ENCODE peak calls at places on chromosomes 6 and 20, in eight cellular contexts. P is endothelial cell of umbilical vein, K is GM12878, E is skeletal muscle cell, C is fibroblast of mammary gland, I is heart right ventricle, V is heart left ventricle, J is vagina. G is an unnamed sample.

GRCh38 chr6:160992323-160993314 is 1.1 kb downstream of the MAP3K4 start:
- DNase-seq in P (peak; percentile 78), K (no peak), E (peak; percentile 31), C (peak; percentile 82), I (no peak), V (no peak), J (no peak), G (no peak)

GRCh38 chr6:32255212-32256153 is 31.6 kb upstream of the NOTCH4 start:
- DNase-seq in P (peak; percentile 91), K (no peak), E (peak; percentile 62), C (peak; percentile 93), I (peak; percentile 71), V (peak; percentile 66), J (no peak), G (no peak)

GRCh38 chr6:81696505-81696904 is 56.0 kb downstream of the TENT5A start:
- DNase-seq in P (peak; percentile 39), K (no peak), E (no peak), C (no peak), I (no peak), V (no peak), J (no peak), G (no peak)

GRCh38 chr6:74170118-74170517 is 474.1 kb downstream of the CD109 start:
- DNase-seq in P (no peak), K (no peak), E (peak; percentile 25), C (peak; percentile 20), I (no peak), V (no peak), J (no peak), G (no peak)

GRCh38 chr6:8499540-8499939 is 64.2 kb upstream of the SLC35B3 start:
- DNase-seq in P (no peak), K (no peak), E (no peak), C (no peak), I (no peak), V (no peak), J (no peak), G (no peak)

GRCh38 chr20:63055575-63056235 is 48.9 kb upstream of the BHLHE23 start:
- DNase-seq in P (no peak), K (no peak), E (no peak), C (no peak), I (peak; percentile 7), V (no peak), J (no peak), G (no peak)

GRCh38 chr6:129030231-129030630 is 147.3 kb downstream of the LAMA2 start:
- DNase-seq in P (no peak), K (no peak), E (no peak), C (peak; percentile 67), I (no peak), V (no peak), J (no peak), G (no peak)

GRCh38 chr6:131787079-131787478 is 20.7 kb upstream of the ENPP1 start:
- DNase-seq in P (no peak), K (no peak), E (no peak), C (peak; percentile 59), I (no peak), V (no peak), J (no peak), G (no peak)

GRCh38 chr6:126640356-126640755 is 300.4 kb downstream of the CENPW start:
- DNase-seq in P (no peak), K (no peak), E (no peak), C (no peak), I (no peak), V (no peak), J (no peak), G (no peak)

GRCh38 chr6:150745896-150746295 is 119.6 kb upstream of the MTHFD1L start:
- DNase-seq in P (no peak), K (no peak), E (no peak), C (no peak), I (peak; percentile 32), V (peak; percentile 83), J (no peak), G (no peak)

GRCh38 chr20:26208296-26209091 is 511.8 kb upstream of the ZNF337 start:
- DNase-seq in P (no peak), K (no peak), E (no peak), C (no peak), I (peak; percentile 13), V (peak; percentile 12), J (no peak), G (no peak)

GRCh38 chr20:49283176-49283702 is 5.4 kb upstream of the ZNFX1 start:
- DNase-seq in P (no peak), K (no peak), E (no peak), C (no peak), I (no peak), V (no peak), J (no peak), G (no peak)
- H3K4me3 ChIP-seq in P (peak overlapping the region; percentile 95), K (peak overlapping the region; percentile 95), E (peak overlapping the region; percentile 8), C (peak overlapping the region; percentile 100), I (no peak overlapping the region), V (no peak overlapping the region), J (no peak overlapping the region), G (no peak overlapping the region)

GRCh38 chr6:15276036-15276435 is 30.2 kb downstream of the JARID2 start:
- DNase-seq in P (no peak), K (no peak), E (no peak), C (no peak), I (no peak), V (no peak), J (no peak), G (no peak)
- H3K4me3 ChIP-seq in P (no peak overlapping the region), K (no peak overlapping the region), E (no peak overlapping the region), C (no peak overlapping the region), I (no peak overlapping the region), V (no peak overlapping the region), J (no peak overlapping the region), G (no peak overlapping the region)

GRCh38 chr6:170281331-170282292 is 9.3 kb downstream of the DLL1 start:
- DNase-seq in P (no peak), K (no peak), E (no peak), C (no peak), I (peak; percentile 9), V (no peak), J (no peak), G (no peak)

GRCh38 chr6:170280689-170281045 is 10.2 kb downstream of the DLL1 start:
- DNase-seq in P (no peak), K (no peak), E (no peak), C (no peak), I (no peak), V (no peak), J (no peak), G (no peak)

GRCh38 chr6:170279426-170279825 is 11.5 kb downstream of the DLL1 start:
- DNase-seq in P (no peak), K (no peak), E (no peak), C (no peak), I (no peak), V (no peak), J (no peak), G (no peak)

GRCh38 chr6:170278743-170279094 is 12.2 kb downstream of the DLL1 start:
- DNase-seq in P (no peak), K (no peak), E (no peak), C (no peak), I (no peak), V (no peak), J (no peak), G (no peak)

GRCh38 chr6:170279977-170280688 is 10.7 kb downstream of the DLL1 start:
- DNase-seq in P (peak; percentile 17), K (no peak), E (no peak), C (peak; percentile 60), I (peak; percentile 70), V (no peak), J (no peak), G (no peak)
- H3K4me3 ChIP-seq in P (no peak overlapping the region), K (no peak overlapping the region), E (peak overlapping the region; percentile 32), C (peak overlapping the region; percentile 43), I (peak overlapping the region; percentile 6), V (peak overlapping the region; percentile 51), J (peak overlapping the region; percentile 25), G (peak overlapping the region; percentile 57)

GRCh38 chr20:48942730-48943129 is 21.2 kb downstream of the ARFGEF2 start:
- DNase-seq in P (no peak), K (no peak), E (no peak), C (no peak), I (no peak), V (no peak), J (no peak), G (no peak)

GRCh38 chr20:48941467-48941866 is 20.0 kb downstream of the ARFGEF2 start:
- DNase-seq in P (no peak), K (no peak), E (no peak), C (no peak), I (no peak), V (no peak), J (no peak), G (no peak)

GRCh38 chr20:48937674-48938073 is 16.2 kb downstream of the ARFGEF2 start:
- DNase-seq in P (no peak), K (no peak), E (no peak), C (no peak), I (no peak), V (no peak), J (no peak), G (no peak)

GRCh38 chr20:48940170-48940569 is 18.7 kb downstream of the ARFGEF2 start:
- DNase-seq in P (no peak), K (no peak), E (no peak), C (no peak), I (no peak), V (no peak), J (no peak), G (no peak)

DNA sequence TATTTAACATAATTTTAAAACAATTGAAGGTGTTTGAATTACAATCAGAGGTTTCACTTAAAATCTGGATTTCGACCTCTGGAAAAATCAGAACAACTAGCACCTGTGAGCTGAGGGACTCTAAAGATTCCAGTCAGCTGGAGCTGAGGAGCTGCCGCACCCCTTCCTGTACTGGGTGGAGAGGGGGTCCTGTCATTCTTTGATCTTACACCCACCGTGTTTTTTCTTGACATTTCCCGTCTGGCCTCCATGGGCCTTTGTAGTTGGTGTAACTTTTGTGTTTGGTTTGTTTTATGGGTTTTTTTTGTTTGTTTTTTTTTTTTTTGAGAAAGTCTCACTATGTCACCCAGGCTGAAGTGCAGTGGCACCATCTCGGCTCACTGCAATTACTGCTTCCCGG is 17.2 kb downstream of the ARFGEF2 start:
- DNase-seq in P (no peak), K (no peak), E (no peak), C (no peak), I (no peak), V (no peak), J (no peak), G (no peak)
- H3K4me3 ChIP-seq in P (no peak overlapping the region), K (no peak overlapping the region), E (no peak overlapping the region), C (no peak overlapping the region), I (no peak overlapping the region), V (no peak overlapping the region), J (no peak overlapping the region), G (no peak overlapping the region)

DNA sequence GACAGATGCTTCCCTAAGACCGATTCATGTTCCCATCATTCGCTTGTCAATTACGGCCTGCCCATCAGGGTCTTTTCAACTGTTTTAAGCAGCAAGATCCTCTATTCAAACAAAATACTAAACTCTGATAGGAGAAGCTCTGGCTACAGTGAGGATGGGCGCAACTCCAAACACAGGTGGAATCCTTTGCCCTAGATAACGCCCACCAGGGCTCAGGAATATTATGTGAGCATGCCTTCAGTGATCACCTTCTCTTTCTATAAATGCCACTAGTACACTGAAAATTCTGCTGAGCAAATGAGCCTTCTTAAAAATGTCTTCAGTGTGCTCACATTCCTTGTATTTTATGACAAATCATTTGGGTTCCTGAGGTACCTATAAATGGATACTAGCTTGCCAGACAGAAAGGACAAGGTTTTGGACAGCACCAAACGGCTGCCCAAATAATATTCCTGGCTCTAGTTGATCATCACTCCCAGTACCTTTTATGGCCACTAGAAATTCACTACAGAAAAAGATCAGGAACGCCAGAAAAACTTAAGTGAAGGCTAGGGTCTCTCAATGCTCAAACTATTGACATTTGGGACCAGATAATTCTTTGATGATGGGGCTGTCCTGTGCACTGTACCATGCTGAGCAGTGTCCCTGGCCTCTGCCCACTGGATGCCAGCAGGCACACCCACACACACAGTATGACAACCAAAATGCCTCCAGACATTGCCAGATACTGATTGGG is 13.1 kb downstream of the ZNF217 start:
- DNase-seq in P (no peak), K (no peak), E (no peak), C (no peak), I (no peak), V (no peak), J (no peak), G (no peak)
- H3K4me3 ChIP-seq in P (no peak overlapping the region), K (peak overlapping the region; percentile 79), E (no peak overlapping the region), C (peak overlapping the region; percentile 3), I (no peak overlapping the region), V (peak overlapping the region; percentile 30), J (peak overlapping the region; percentile 15), G (peak overlapping the region; percentile 16)